ENCODE peak calls at places on chromosomes 11 and 22, in four cellular contexts. One of them, this sample, is unnamed.

GRCh38 chr22:30404307-30404706 is 7.5 kb downstream of the SEC14L2 start:
- DNase-seq in brain microvascular endothelial cell: no peak
- DNase-seq in IMR-90: no peak
- DNase-seq in transverse colon: no peak
- DNase-seq in this sample: no peak

GRCh38 chr11:45799562-45799961 is 5.4 kb upstream of the SLC35C1 start:
- DNase-seq in brain microvascular endothelial cell: no peak
- DNase-seq in transverse colon: no peak
- DNase-seq in IMR-90: no peak
- DNase-seq in this sample: no peak

GRCh38 chr22:26949193-26949592 is 291.8 kb downstream of the MIAT start:
- DNase-seq in IMR-90: peak
- DNase-seq in transverse colon: no peak
- DNase-seq in brain microvascular endothelial cell: peak
- DNase-seq in this sample: no peak

GRCh38 chr11:44572884-44573283 is 7.4 kb downstream of the CD82 start:
- DNase-seq in brain microvascular endothelial cell: no peak
- DNase-seq in transverse colon: no peak
- DNase-seq in IMR-90: no peak
- DNase-seq in this sample: no peak

GRCh38 chr22:33811686-33812085 is 108.6 kb downstream of the LARGE1 start:
- DNase-seq in transverse colon: peak
- DNase-seq in brain microvascular endothelial cell: peak
- DNase-seq in IMR-90: peak
- DNase-seq in this sample: no peak

GRCh38 chr11:28146123-28146751 is 38.0 kb downstream of the METTL15 start:
- DNase-seq in IMR-90: peak
- DNase-seq in transverse colon: no peak
- DNase-seq in brain microvascular endothelial cell: peak
- DNase-seq in this sample: peak

GRCh38 chr11:28697920-28698827 is 590.0 kb downstream of the METTL15 start:
- DNase-seq in transverse colon: peak
- DNase-seq in brain microvascular endothelial cell: peak
- DNase-seq in IMR-90: peak
- DNase-seq in this sample: peak

GRCh38 chr11:74877132-74877531 is 71.8 kb downstream of the XRRA1 start:
- DNase-seq in brain microvascular endothelial cell: peak
- DNase-seq in IMR-90: peak
- DNase-seq in transverse colon: no peak
- DNase-seq in this sample: no peak

GRCh38 chr11:62974848-62975522 is 9.8 kb downstream of the SLC22A6 start:
- DNase-seq in brain microvascular endothelial cell: no peak
- DNase-seq in IMR-90: no peak
- DNase-seq in transverse colon: peak
- DNase-seq in this sample: no peak

GRCh38 chr22:37410174-37411055 is 16.9 kb downstream of the ELFN2 start:
- DNase-seq in transverse colon: no peak
- DNase-seq in IMR-90: no peak
- DNase-seq in brain microvascular endothelial cell: no peak
- DNase-seq in this sample: no peak

GRCh38 chr11:122711831-122712378 is 56.4 kb downstream of the UBASH3B start:
- DNase-seq in brain microvascular endothelial cell: no peak
- DNase-seq in transverse colon: no peak
- DNase-seq in IMR-90: no peak
- DNase-seq in this sample: no peak

GRCh38 chr11:118744001-118744400 is 47.0 kb downstream of the DDX6 start:
- DNase-seq in transverse colon: no peak
- DNase-seq in brain microvascular endothelial cell: no peak
- DNase-seq in IMR-90: no peak
- DNase-seq in this sample: peak

GRCh38 chr11:34632105-34632780 is 11.3 kb downstream of the EHF start:
- DNase-seq in brain microvascular endothelial cell: no peak
- DNase-seq in transverse colon: no peak
- DNase-seq in IMR-90: no peak
- DNase-seq in this sample: no peak

GRCh38 chr11:10441652-10442503 is 13.2 kb upstream of the AMPD3 start:
- DNase-seq in brain microvascular endothelial cell: no peak
- DNase-seq in transverse colon: no peak
- DNase-seq in IMR-90: no peak
- DNase-seq in this sample: no peak

GRCh38 chr11:58576792-58577440 is 1.3 kb upstream of the LPXN start:
- DNase-seq in IMR-90: peak
- DNase-seq in transverse colon: no peak
- DNase-seq in brain microvascular endothelial cell: peak
- DNase-seq in this sample: no peak

GRCh38 chr11:8038393-8038792 is 42.6 kb upstream of the TUB start:
- DNase-seq in IMR-90: no peak
- DNase-seq in transverse colon: no peak
- DNase-seq in brain microvascular endothelial cell: no peak
- DNase-seq in this sample: no peak

GRCh38 chr22:42444060-42444904 is 12.1 kb upstream of the NFAM1 start:
- DNase-seq in brain microvascular endothelial cell: peak
- DNase-seq in IMR-90: peak
- DNase-seq in transverse colon: peak
- DNase-seq in this sample: peak

GRCh38 chr11:6228520-6228919 is 5.9 kb downstream of the FHIP1B start:
- DNase-seq in IMR-90: no peak
- DNase-seq in transverse colon: no peak
- DNase-seq in brain microvascular endothelial cell: no peak
- DNase-seq in this sample: no peak

GRCh38 chr11:111454561-111455192 is 57.5 kb downstream of the BTG4 start:
- DNase-seq in transverse colon: peak
- DNase-seq in brain microvascular endothelial cell: peak
- DNase-seq in IMR-90: peak
- DNase-seq in this sample: peak

GRCh38 chr11:8597182-8597581 is 3.2 kb upstream of the STK33 start:
- DNase-seq in brain microvascular endothelial cell: peak
- DNase-seq in IMR-90: peak
- DNase-seq in transverse colon: no peak
- DNase-seq in this sample: no peak

GRCh38 chr11:120404495-120404894 is 68.3 kb downstream of the ARHGEF12 start:
- DNase-seq in brain microvascular endothelial cell: peak
- DNase-seq in transverse colon: no peak
- DNase-seq in IMR-90: no peak
- DNase-seq in this sample: no peak

GRCh38 chr11:31487848-31488247 is 21.6 kb downstream of the IMMP1L start:
- DNase-seq in IMR-90: peak
- DNase-seq in brain microvascular endothelial cell: peak
- DNase-seq in transverse colon: no peak
- DNase-seq in this sample: peak

GRCh38 chr11:46047520-46047919 is 73.7 kb downstream of the PHF21A start:
- DNase-seq in brain microvascular endothelial cell: no peak
- DNase-seq in transverse colon: no peak
- DNase-seq in IMR-90: no peak
- DNase-seq in this sample: no peak

GRCh38 chr22:30057375-30057774 is 22.9 kb upstream of the HORMAD2 start:
- DNase-seq in IMR-90: no peak
- DNase-seq in transverse colon: no peak
- DNase-seq in brain microvascular endothelial cell: no peak
- DNase-seq in this sample: no peak

GRCh38 chr11:7994581-7995278 is 7.6 kb downstream of the EIF3F start:
- DNase-seq in transverse colon: no peak
- DNase-seq in brain microvascular endothelial cell: no peak
- DNase-seq in IMR-90: no peak
- DNase-seq in this sample: no peak

GRCh38 chr11:45856044-45856468 is 8.8 kb downstream of the CRY2 start:
- DNase-seq in brain microvascular endothelial cell: no peak
- DNase-seq in IMR-90: peak
- DNase-seq in transverse colon: no peak
- DNase-seq in this sample: no peak

GRCh38 chr22:26499188-26499703 is 13.0 kb downstream of the TFIP11 start:
- DNase-seq in brain microvascular endothelial cell: no peak
- DNase-seq in IMR-90: no peak
- DNase-seq in transverse colon: no peak
- DNase-seq in this sample: no peak

GRCh38 chr22:36197065-36197440 is 4.6 kb downstream of the APOL4 start:
- DNase-seq in brain microvascular endothelial cell: peak
- DNase-seq in IMR-90: peak
- DNase-seq in transverse colon: peak
- DNase-seq in this sample: peak

GRCh38 chr11:122656631-122657101 is 1.1 kb downstream of the UBASH3B start:
- DNase-seq in IMR-90: peak
- DNase-seq in transverse colon: peak
- DNase-seq in brain microvascular endothelial cell: no peak
- DNase-seq in this sample: no peak

GRCh38 chr22:48944756-48945620 is 882.7 kb downstream of the BRD1 start:
- DNase-seq in IMR-90: no peak
- DNase-seq in brain microvascular endothelial cell: no peak
- DNase-seq in transverse colon: peak
- DNase-seq in this sample: no peak

GRCh38 chr22:18987765-18988164 is 51.7 kb upstream of the PRODH start:
- DNase-seq in brain microvascular endothelial cell: no peak
- DNase-seq in IMR-90: no peak
- DNase-seq in transverse colon: no peak
- DNase-seq in this sample: no peak

DNA sequence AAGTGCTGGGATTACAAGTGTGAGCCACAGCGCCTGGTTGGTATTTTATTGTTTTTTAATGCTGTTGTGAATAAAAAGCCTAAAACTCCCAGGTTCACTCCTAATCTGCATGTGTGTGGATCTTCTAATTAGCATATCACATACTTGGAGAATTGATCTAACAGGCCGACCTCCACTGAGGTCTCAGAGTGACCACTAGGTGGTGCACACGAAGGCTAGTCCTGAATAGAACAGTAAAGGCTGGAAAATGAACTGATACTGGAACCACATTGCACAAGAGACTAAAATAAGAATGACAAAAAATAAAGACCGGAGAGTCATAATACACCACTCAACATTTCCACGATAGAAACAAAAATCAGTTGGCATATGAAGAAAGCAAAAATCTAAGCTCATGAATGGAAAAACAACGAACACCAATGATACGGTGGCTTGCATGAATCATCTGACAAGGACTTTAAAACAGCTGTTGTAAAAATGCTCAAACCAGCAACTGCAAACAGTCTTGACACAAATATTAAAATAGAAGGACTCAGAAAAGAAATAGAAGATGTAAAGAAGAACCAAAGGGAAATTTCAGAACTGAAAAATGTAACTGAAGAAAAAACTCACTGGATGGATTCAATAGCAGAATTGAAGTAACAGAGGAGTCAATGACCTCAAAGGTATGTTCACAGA is 19.2 kb downstream of the PIM3 start:
- DNase-seq in IMR-90: no peak
- DNase-seq in brain microvascular endothelial cell: peak
- DNase-seq in transverse colon: peak
- DNase-seq in this sample: no peak
- TF ChIP-seq CTCF in IMR-90: peak
- TF ChIP-seq CTCF in brain microvascular endothelial cell: peak
- TF ChIP-seq CTCF in transverse colon: peak
- TF ChIP-seq CTCF in this sample: peak

GRCh38 chr22:35149149-35149548 is 83.2 kb downstream of the ISX start:
- DNase-seq in IMR-90: no peak
- DNase-seq in brain microvascular endothelial cell: no peak
- DNase-seq in transverse colon: no peak
- DNase-seq in this sample: no peak
- TF ChIP-seq CTCF in IMR-90: no peak
- TF ChIP-seq CTCF in brain microvascular endothelial cell: no peak
- TF ChIP-seq CTCF in transverse colon: no peak
- TF ChIP-seq CTCF in this sample: no peak

DNA sequence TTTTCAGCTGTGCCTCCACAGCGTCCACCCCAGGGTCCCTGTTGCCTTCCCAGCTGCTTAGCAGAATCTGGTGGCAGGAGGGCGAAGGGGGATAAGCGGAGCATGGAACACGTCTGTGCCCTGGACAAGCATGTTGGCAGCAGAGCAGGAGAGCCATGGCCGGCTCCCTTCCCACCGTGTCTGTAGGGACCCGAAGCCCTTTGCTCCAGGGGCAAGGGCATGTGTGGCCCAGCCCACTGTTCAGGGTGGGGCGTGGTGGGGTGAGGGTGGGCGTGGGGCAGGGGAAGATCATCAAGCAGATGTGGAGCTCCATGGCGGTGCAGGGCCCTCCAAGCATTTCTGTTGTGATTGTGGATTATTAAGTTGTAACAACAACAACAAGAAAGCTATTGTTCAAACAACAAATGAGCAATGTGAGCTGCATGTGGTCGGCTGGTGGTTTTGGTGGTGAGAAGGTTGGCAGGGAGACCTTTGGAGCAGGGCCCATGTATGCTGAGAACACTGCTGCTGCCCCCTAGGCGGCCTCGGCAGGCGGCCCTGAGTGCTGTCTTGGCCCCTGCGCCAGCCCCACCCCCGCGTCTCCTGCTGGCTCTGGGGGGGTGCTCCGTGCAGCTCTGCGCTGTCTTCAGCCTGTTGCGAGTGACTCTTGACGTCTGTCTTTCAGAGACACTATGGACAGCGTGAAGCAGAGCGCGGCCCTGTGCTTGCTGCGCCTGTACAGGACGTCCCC is 50.9 kb downstream of the AP2A2 start:
- DNase-seq in transverse colon: no peak
- DNase-seq in IMR-90: no peak
- DNase-seq in brain microvascular endothelial cell: no peak
- DNase-seq in this sample: no peak
- TF ChIP-seq CTCF in transverse colon: no peak
- TF ChIP-seq CTCF in IMR-90: no peak
- TF ChIP-seq CTCF in brain microvascular endothelial cell: peak
- TF ChIP-seq CTCF in this sample: peak

GRCh38 chr11:82038151-82038550 is 695.5 kb downstream of the FAM181B start:
- DNase-seq in transverse colon: no peak
- DNase-seq in IMR-90: no peak
- DNase-seq in brain microvascular endothelial cell: no peak
- DNase-seq in this sample: no peak
- TF ChIP-seq CTCF in transverse colon: no peak
- TF ChIP-seq CTCF in IMR-90: no peak
- TF ChIP-seq CTCF in brain microvascular endothelial cell: no peak
- TF ChIP-seq CTCF in this sample: no peak

This sample was measured in AG09319.